ENCODE peak calls at places on chromosomes 1 and 21, in four cellular contexts. M is K562, J is GM12892, F is HepG2. B is an unnamed sample.

GRCh38 chr1:116067564-116067887 is 43.7 kb upstream of the MAB21L3 start:
- DNase-seq in M (no peak), J (no peak), F (no peak), B (no peak)

GRCh38 chr1:239288964-239289535 is 97.3 kb upstream of the CHRM3 start:
- DNase-seq in M (no peak), J (no peak), F (no peak), B (no peak)

GRCh38 chr1:113691184-113691583 is 68.1 kb downstream of the PHTF1 start:
- DNase-seq in M (no peak), J (no peak), F (no peak), B (no peak)

GRCh38 chr1:201496296-201496690 is 10.6 kb downstream of the CSRP1 start:
- DNase-seq in M (no peak), J (no peak), F (no peak), B (no peak)

GRCh38 chr1:14623090-14623489 is 24.6 kb downstream of the KAZN start:
- DNase-seq in M (no peak), J (no peak), F (no peak), B (no peak)

GRCh38 chr1:62951441-62951840 is 167.5 kb downstream of the ATG4C start:
- DNase-seq in M (no peak), J (no peak), F (no peak), B (no peak)

GRCh38 chr1:47871799-47872353 is 125.3 kb downstream of the TRABD2B start:
- DNase-seq in M (no peak), J (no peak), F (peak; percentile 63), B (no peak)

GRCh38 chr1:27179373-27179772 is 24.4 kb upstream of the SLC9A1 start:
- DNase-seq in M (no peak), J (no peak), F (no peak), B (no peak)

GRCh38 chr1:169321539-169321938 is 46.1 kb downstream of the NME7 start:
- DNase-seq in M (no peak), J (no peak), F (no peak), B (no peak)

GRCh38 chr1:64378826-64379225 is 91.1 kb upstream of the CACHD1 start:
- DNase-seq in M (peak; percentile 9), J (no peak), F (no peak), B (no peak)

GRCh38 chr1:240341365-240342250 is 249.9 kb downstream of the FMN2 start:
- DNase-seq in M (no peak), J (no peak), F (no peak), B (no peak)

GRCh38 chr1:221667504-221667903 is 74.4 kb downstream of the DUSP10 start:
- DNase-seq in M (no peak), J (no peak), F (no peak), B (no peak)

DNA sequence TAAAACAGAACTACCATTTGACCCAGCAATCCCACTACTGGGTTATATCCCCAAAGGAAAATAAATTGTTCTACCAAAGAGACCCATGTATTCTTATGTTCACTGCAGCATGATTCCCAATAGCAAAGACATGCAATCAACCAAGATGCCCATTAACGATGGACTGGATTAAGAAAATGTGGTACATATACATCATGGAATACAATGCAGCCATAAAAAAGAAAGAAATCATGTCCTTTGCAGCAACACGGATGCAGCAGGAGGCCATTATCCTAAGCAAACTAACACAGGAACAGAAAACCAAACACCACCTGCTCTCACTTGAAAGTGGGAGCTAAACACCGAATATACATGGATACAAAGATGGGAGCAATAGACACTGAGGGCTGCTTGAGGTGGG is 44.2 kb downstream of the SLC35D1 start:
- DNase-seq in M (no peak), J (no peak), F (no peak), B (no peak)
- TF ChIP-seq TAF1 in M (no peak), J (no peak), F (no peak), B (no peak)

GRCh38 chr1:8679411-8679800 is 138.0 kb downstream of the RERE start:
- DNase-seq in M (no peak), J (no peak), F (no peak), B (no peak)
- TF ChIP-seq TAF1 in M (no peak), J (no peak), F (no peak), B (no peak)

DNA sequence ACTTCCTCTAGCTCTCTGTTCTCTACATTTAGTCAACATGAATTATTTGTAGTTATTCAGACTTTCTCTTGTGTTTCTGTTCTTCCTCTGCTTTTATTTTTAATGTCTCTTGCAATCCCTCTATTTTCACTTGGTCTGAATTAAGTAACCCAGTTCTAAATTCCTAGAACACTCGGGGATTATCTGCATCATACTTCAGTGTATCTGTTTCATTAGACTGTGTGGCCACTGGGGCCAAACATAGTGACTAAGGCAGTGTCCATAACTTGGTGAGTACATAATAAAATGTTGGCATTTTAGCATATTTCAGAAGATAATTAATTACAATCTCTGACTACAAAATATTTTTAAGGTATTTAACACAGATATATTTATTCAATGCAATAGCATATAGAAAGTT is 1087.2 kb upstream of the B3GALT2 start:
- DNase-seq in M (no peak), J (no peak), F (no peak), B (no peak)
- TF ChIP-seq TAF1 in M (no peak), J (no peak), F (no peak), B (no peak)

DNA sequence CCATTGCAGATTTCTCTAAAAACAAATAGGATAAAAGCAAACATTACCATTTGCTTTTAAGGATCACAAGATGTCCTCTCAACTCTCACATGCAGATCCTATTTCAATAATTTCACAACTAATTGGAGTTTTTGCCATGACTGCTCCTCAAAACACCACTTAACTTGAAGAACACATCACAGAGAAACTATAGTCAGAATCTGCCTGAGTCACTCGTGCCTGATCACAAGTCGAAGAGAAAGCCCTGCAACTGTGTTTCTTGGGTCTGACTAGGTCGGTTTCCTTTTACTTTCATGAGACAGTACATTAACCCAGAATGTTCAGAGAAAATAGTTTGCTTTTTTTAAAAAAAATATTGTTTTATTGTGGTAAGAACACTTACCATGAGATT is 46.3 kb upstream of the SMYD2 start:
- DNase-seq in M (no peak), J (no peak), F (no peak), B (no peak)
- TF ChIP-seq TAF1 in M (no peak), J (no peak), F (no peak), B (no peak)

GRCh38 chr21:32022141-32022540 is 149.3 kb downstream of the HUNK start:
- DNase-seq in M (no peak), J (no peak), F (no peak), B (no peak)

GRCh38 chr21:32015740-32016139 is 142.9 kb downstream of the HUNK start:
- DNase-seq in M (no peak), J (no peak), F (no peak), B (no peak)

GRCh38 chr21:32020551-32020950 is 147.7 kb downstream of the HUNK start:
- DNase-seq in M (no peak), J (no peak), F (no peak), B (no peak)

GRCh38 chr21:32018381-32018780 is 145.6 kb downstream of the HUNK start:
- DNase-seq in M (no peak), J (no peak), F (peak; percentile 25), B (no peak)

DNA sequence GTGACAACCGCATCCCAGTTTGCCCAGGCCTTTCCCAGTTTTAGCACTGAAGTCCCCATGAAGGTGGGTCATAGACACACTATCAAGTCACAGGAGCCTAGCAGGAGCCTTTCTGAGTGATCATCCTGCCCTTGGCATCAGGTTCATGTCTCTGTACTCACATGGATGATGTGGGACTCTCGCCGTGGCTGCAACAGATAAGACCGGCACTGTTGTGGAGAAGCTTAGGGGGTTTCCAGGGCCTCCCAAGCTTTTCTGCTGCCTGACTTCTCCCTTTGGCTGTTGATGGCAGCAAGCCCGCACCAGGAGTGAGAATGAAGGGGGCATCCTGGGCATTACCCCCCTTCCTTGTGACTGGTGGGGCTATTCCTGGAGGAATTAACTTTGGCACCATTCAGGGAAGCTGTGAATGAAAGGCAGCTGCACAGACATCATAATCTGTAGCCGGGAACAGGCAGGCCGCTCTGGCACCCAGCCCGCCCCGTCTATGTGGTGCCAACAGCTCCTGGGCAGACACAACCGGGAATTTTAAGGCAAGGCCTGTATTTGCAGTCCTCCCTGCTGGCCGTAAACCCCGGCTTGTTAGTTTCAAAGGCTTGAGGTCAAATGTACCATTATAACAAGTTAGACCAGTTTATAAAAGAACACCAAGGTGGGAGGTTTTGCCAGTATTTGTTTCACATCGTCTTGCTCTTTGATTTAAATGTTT is 148.7 kb downstream of the HUNK start:
- DNase-seq in M (no peak), J (no peak), F (no peak), B (no peak)
- TF ChIP-seq TAF1 in M (no peak), J (no peak), F (no peak), B (no peak)

DNA sequence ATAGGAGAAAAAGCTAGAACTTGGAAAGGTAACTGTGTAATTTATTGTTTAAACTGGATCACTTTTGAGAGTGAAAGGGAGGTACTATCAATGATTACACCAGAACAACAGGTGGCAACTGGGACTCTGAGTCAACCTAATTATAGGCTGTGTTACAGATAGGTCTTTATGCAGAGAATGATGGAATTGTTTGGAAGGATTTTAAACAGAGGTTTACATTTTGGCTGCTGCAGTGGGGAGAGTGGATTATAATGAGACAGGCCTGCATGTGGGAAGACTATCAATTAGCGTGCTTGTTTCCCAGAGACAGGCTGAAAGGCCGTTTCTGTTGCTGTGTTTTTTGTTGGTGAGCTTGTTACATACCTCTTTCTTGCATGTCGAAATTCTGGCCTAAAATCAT is 432.9 kb downstream of the PLA2G4A start:
- DNase-seq in M (no peak), J (no peak), F (no peak), B (no peak)
- TF ChIP-seq TAF1 in M (no peak), J (no peak), F (no peak), B (no peak)

GRCh38 chr1:228837817-228838716 is 102.8 kb downstream of the RHOU start:
- DNase-seq in M (peak; percentile 54), J (no peak), F (peak; percentile 98), B (no peak)
- TF ChIP-seq TAF1 in M (no peak), J (no peak), F (peak; percentile 83), B (no peak)

GRCh38 chr1:204751883-204752687 is 66.5 kb upstream of the LRRN2 start:
- DNase-seq in M (peak; percentile 68), J (no peak), F (peak; percentile 31), B (no peak)

GRCh38 chr1:204744102-204744501 is 58.6 kb upstream of the LRRN2 start:
- DNase-seq in M (no peak), J (no peak), F (no peak), B (no peak)

GRCh38 chr1:204751480-204751879 is 65.9 kb upstream of the LRRN2 start:
- DNase-seq in M (no peak), J (no peak), F (no peak), B (no peak)

GRCh38 chr1:204742676-204743075 is 57.1 kb upstream of the LRRN2 start:
- DNase-seq in M (no peak), J (no peak), F (no peak), B (no peak)

GRCh38 chr1:204746838-204747442 is 61.4 kb upstream of the LRRN2 start:
- DNase-seq in M (peak; percentile 75), J (no peak), F (peak; percentile 40), B (peak; percentile 25)
- TF ChIP-seq TAF1 in M (no peak), J (no peak), F (no peak), B (no peak)

B was measured in GM12891.